ENCODE peak calls at places on chromosome 2, in nine cellular contexts. B, Z, J, K, Y, D, Q, W and A are unnamed samples.

GRCh38 chr2:147051248-147051647 is 793.6 kb upstream of the ACVR2A start:
- DNase-seq in D (no peak), B (peak; percentile 3), K (peak; percentile 36), Q (no peak), Z (peak; percentile 40), W (no peak), J (peak; percentile 6), Y (no peak), A (peak; percentile 40)

GRCh38 chr2:29444150-29444549 is 328.9 kb downstream of the CLIP4 start:
- DNase-seq in D (no peak), B (no peak), Z (no peak), Q (peak; percentile 31), Y (no peak), W (no peak), K (no peak), J (no peak), A (no peak)

GRCh38 chr2:3405876-3406275 is 26.4 kb downstream of the TRAPPC12 start:
- DNase-seq in D (no peak), K (no peak), Y (no peak), Z (no peak), Q (no peak), B (no peak), W (no peak), J (no peak), A (no peak)

GRCh38 chr2:223724831-223725230 is 112.6 kb downstream of the AP1S3 start:
- DNase-seq in W (no peak), Y (no peak), K (peak; percentile 26), B (no peak), D (peak; percentile 48), J (no peak), Z (no peak), Q (no peak), A (no peak)

GRCh38 chr2:37189452-37190153 is 1.1 kb upstream of the SULT6B1 start:
- DNase-seq in W (no peak), D (peak; percentile 90), Q (no peak), Z (peak; percentile 95), Y (peak; percentile 59), J (peak; percentile 84), B (peak; percentile 91), K (peak; percentile 69), A (peak; percentile 93)

GRCh38 chr2:120539937-120540718 is 194.2 kb downstream of the INHBB start:
- DNase-seq in K (peak; percentile 91), W (peak; percentile 91), Y (peak; percentile 61), D (peak; percentile 92), Q (no peak), J (peak; percentile 63), Z (peak; percentile 93), B (peak; percentile 67), A (peak; percentile 91)

GRCh38 chr2:84874381-84875212 is 6.3 kb downstream of the TRABD2A start:
- DNase-seq in Q (no peak), W (no peak), D (peak; percentile 80), B (peak; percentile 23), J (no peak), Y (peak; percentile 23), K (no peak), Z (no peak), A (no peak)

GRCh38 chr2:201470821-201471731 is 19.5 kb downstream of the STRADB start:
- DNase-seq in W (no peak), Y (no peak), J (no peak), Q (no peak), B (peak; percentile 17), Z (peak; percentile 41), K (peak; percentile 11), D (peak; percentile 69), A (peak; percentile 41)

GRCh38 chr2:226478121-226478809 is 321.4 kb downstream of the IRS1 start:
- DNase-seq in B (peak; percentile 56), K (peak; percentile 92), Y (peak; percentile 90), Q (no peak), D (peak; percentile 96), Z (peak; percentile 70), W (peak; percentile 63), J (peak; percentile 83), A (peak; percentile 62)

GRCh38 chr2:112154246-112155110 is 16.3 kb downstream of the FBLN7 start:
- DNase-seq in B (no peak), K (no peak), J (no peak), Q (no peak), Z (no peak), D (no peak), Y (no peak), W (no peak), A (no peak)

GRCh38 chr2:133315280-133315679 is 253.0 kb downstream of the NCKAP5 start:
- DNase-seq in J (no peak), Z (no peak), W (no peak), Q (no peak), Y (no peak), D (no peak), B (no peak), K (no peak), A (no peak)

GRCh38 chr2:133317161-133317560 is 251.1 kb downstream of the NCKAP5 start:
- DNase-seq in D (no peak), Y (no peak), B (no peak), Z (no peak), J (no peak), K (no peak), Q (no peak), W (no peak), A (no peak)

GRCh38 chr2:133312335-133312734 is 255.9 kb downstream of the NCKAP5 start:
- DNase-seq in Y (no peak), W (no peak), J (no peak), D (no peak), B (peak; percentile 35), Z (no peak), K (no peak), Q (no peak), A (peak; percentile 46)

DNA sequence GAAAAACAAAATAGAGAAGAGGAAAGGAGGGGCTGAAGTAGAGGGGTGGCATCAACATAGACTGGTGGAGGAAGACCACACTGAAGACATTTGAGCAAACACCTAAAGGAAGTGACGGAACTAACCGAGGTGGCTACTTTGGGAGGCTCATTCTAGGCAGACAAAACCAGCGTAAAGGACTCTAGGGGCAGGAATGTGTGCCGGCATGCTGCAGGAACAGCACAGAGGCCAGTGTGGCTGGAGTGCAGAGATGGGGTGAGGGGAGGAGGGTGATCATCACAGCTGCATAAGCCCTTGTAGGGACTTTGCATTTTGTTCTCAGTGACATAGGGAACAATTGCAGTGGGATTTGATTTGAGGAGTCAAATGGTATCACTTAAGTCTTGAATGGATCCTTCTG is 253.5 kb downstream of the NCKAP5 start:
- DNase-seq in J (no peak), K (no peak), Q (no peak), W (no peak), D (no peak), Z (no peak), Y (no peak), B (no peak), A (no peak)
- TF ChIP-seq CTCF in J (no peak), K (no peak), Q (no peak), W (no peak), D (no peak), Z (no peak), Y (no peak), B (no peak), A (peak; percentile 10)

DNA sequence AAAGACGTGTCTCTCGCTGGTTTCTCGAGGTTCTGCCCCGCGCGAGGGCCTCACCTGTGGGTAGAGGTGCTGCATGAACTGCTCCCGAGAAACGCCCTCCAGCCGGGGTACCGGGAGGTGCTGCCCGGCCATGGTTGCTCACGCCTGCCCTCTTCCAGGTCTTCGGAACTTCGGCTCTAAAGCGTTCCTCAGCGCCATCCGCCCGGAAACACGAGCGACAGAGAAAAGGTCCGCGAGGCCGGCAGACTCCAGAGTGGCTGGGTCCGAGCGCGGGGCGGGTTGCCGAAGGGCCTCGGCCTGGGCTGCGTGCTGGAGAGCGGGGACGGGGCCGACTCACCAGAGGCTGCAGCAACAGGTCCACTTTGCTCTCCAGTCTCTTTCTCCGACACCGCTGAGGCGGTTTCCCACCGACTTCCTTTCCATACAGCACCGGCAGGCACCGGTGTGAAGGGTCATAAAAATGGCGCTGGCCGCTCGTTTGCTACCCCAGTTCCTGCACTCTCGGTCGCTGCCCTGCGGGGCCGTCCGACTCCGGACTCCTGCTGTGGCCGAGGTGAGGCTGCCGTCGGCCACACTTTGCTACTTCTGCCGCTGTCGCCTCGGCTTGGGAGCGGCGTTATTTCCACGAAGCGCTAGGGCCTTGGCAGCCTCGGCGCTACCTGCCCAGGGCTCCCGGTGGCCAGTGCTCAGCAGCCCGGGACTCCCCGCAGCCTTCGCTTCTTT is at the start of the genes MAIP1 and TYW5:
- DNase-seq in Q (peak; percentile 83), J (peak; percentile 59), W (peak; percentile 93), Y (peak; percentile 52), D (peak; percentile 84), K (peak; percentile 89), B (peak; percentile 87), Z (peak; percentile 87), A (peak; percentile 87)
- TF ChIP-seq CTCF in Q (no peak), J (peak; percentile 21), W (peak; percentile 21), Y (peak; percentile 16), D (peak; percentile 21), K (peak; percentile 23), B (peak; percentile 45), Z (no peak), A (peak; percentile 29)

GRCh38 chr2:60271718-60272117 is 281.7 kb downstream of the BCL11A start:
- DNase-seq in Y (no peak), Z (no peak), W (no peak), B (no peak), D (no peak), J (no peak), K (no peak), Q (no peak), A (no peak)

GRCh38 chr2:60275958-60276357 is 277.5 kb downstream of the BCL11A start:
- DNase-seq in Z (no peak), Q (no peak), B (no peak), W (no peak), K (no peak), J (no peak), Y (no peak), D (no peak), A (no peak)

GRCh38 chr2:60268032-60268431 is 285.4 kb downstream of the BCL11A start:
- DNase-seq in K (no peak), B (no peak), Y (no peak), Z (no peak), Q (no peak), D (no peak), J (no peak), W (no peak), A (no peak)

GRCh38 chr2:60267122-60267521 is 286.3 kb downstream of the BCL11A start:
- DNase-seq in K (no peak), B (no peak), W (no peak), D (no peak), Y (no peak), Q (no peak), Z (no peak), J (no peak), A (no peak)

GRCh38 chr2:60271096-60271495 is 282.4 kb downstream of the BCL11A start:
- DNase-seq in J (no peak), Y (no peak), Z (no peak), Q (no peak), B (no peak), D (no peak), W (no peak), K (no peak), A (no peak)
- TF ChIP-seq CTCF in J (no peak), Y (no peak), Z (no peak), Q (no peak), B (no peak), D (no peak), W (no peak), K (no peak), A (no peak)

DNA sequence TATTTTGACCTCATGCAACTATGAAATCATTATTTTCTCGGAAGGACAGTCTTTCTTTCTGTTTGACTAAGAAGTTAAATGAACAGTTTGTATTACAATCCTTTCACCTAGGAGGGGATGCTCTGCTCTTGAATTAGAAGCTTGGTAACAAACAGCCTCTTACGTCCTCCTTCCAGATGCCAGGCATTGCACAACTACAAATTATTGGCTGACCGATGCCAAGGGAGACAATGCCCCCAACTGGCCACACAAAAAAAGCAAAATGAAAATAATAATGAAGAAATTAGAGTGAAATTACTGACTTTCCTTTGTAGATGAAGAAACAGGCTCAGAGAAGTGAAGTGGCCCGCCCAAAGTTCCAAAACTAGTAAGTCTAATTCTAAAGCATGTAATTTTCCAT is 177.9 kb downstream of the CYRIA start:
- DNase-seq in W (no peak), K (peak; percentile 30), Y (no peak), Z (peak; percentile 60), J (peak; percentile 5), D (peak; percentile 13), B (peak; percentile 21), Q (peak; percentile 28), A (peak; percentile 75)
- TF ChIP-seq CTCF in W (peak; percentile 46), K (peak; percentile 32), Y (peak; percentile 76), Z (peak; percentile 42), J (peak; percentile 38), D (peak; percentile 26), B (peak; percentile 52), Q (peak; percentile 15), A (peak; percentile 63)